ENCODE peak calls at places on chromosomes 3 and 15, in eight cellular contexts. Z is activated CD8-positive, alpha-beta memory T cell treated with anti-CD3 and anti-CD28 coated beads, Interleukin-2, amount 50 U/mL, for 48 hours; Y is T-cell; P is M059J; E is A549; C is HuH-7.5; G is RCC 7860; Q is AG08396. M is an unnamed sample.
A peak's percentile ranks its signal among the peaks of the same experiment; 100 is the strongest.

GRCh38 chr15:41597787-41598186 is 38.8 kb downstream of the TYRO3 start:
- DNase-seq in Z (no peak), Y (no peak), P (no peak), E (no peak), C (no peak), G (no peak), Q (no peak), M (no peak)

GRCh38 chr3:153244961-153245360 is 82.9 kb downstream of the RAP2B start:
- DNase-seq in Z (no peak), Y (no peak), P (no peak), E (no peak), C (no peak), G (no peak), Q (no peak), M (no peak)

GRCh38 chr15:90644526-90644925 is 72.6 kb upstream of the BLM start:
- DNase-seq in Z (no peak), Y (no peak), P (no peak), E (no peak), C (no peak), G (no peak), Q (no peak), M (no peak)

GRCh38 chr3:31858439-31858838 is 122.6 kb downstream of the OSBPL10 start:
- DNase-seq in Z (no peak), Y (no peak), P (peak; percentile 22), E (peak; percentile 12), C (no peak), G (no peak), Q (no peak), M (no peak)

GRCh38 chr15:76988874-76989780 is 5.8 kb upstream of the PSTPIP1 start:
- DNase-seq in Z (peak; percentile 59), Y (no peak), P (no peak), E (no peak), C (no peak), G (no peak), Q (no peak), M (no peak)

GRCh38 chr15:80179025-80179759 is 26.4 kb downstream of the FAH start:
- DNase-seq in Z (no peak), Y (no peak), P (peak; percentile 92), E (peak; percentile 83), C (no peak), G (peak; percentile 91), Q (peak; percentile 81), M (peak; percentile 96)

GRCh38 chr3:63228677-63229076 is 49.4 kb upstream of the SYNPR start:
- DNase-seq in Z (no peak), Y (no peak), P (peak; percentile 42), E (peak; percentile 19), C (peak; percentile 20), G (peak; percentile 8), Q (peak; percentile 36), M (peak; percentile 71)

GRCh38 chr15:70741107-70741511 is 22.2 kb downstream of the UACA start:
- DNase-seq in Z (no peak), Y (no peak), P (peak; percentile 65), E (peak; percentile 76), C (peak; percentile 46), G (no peak), Q (peak; percentile 46), M (peak; percentile 80)

GRCh38 chr15:73948396-73948795 is 22.1 kb downstream of the LOXL1 start:
- DNase-seq in Z (no peak), Y (no peak), P (no peak), E (no peak), C (no peak), G (no peak), Q (no peak), M (no peak)